ENCODE peak calls at places on chromosomes 12 and 14, in eight cellular contexts. E is suprapubic skin; I is HCT116; R is CD8-positive, alpha-beta T cell; Q is tibial artery; N is IMR-90; J is GM10248; X is tibial nerve. C is an unnamed sample.

GRCh38 chr12:7433276-7433822 is 10.6 kb downstream of the CD163L1 start:
- DNase-seq in E (no peak), J (no peak), X (no peak), R (no peak), Q (no peak), N (peak; percentile 84), I (peak; percentile 26), C (no peak)

GRCh38 chr14:99047436-99048110 is 224.4 kb downstream of the BCL11B start:
- DNase-seq in I (no peak), N (no peak), X (no peak), J (no peak), R (no peak), Q (no peak), E (peak; percentile 32), C (no peak)

GRCh38 chr14:63100597-63100996 is 55.3 kb upstream of the KCNH5 start:
- DNase-seq in J (no peak), E (no peak), N (no peak), R (no peak), X (no peak), I (no peak), Q (no peak), C (no peak)

GRCh38 chr12:104352106-104352713 is 48.7 kb downstream of the EID3 start:
- DNase-seq in R (no peak), J (no peak), E (no peak), N (peak; percentile 64), Q (no peak), X (no peak), I (no peak), C (no peak)

GRCh38 chr12:10301103-10301502 is 6.6 kb upstream of the KLRD1 start:
- DNase-seq in Q (no peak), I (no peak), E (no peak), R (no peak), J (no peak), X (no peak), N (no peak), C (no peak)

GRCh38 chr12:22361785-22362184 is 27.3 kb upstream of the ST8SIA1 start:
- DNase-seq in J (no peak), X (no peak), R (no peak), Q (no peak), E (no peak), N (no peak), I (no peak), C (no peak)

GRCh38 chr12:68036642-68037041 is 47.4 kb downstream of the IFNG-AS1 start:
- DNase-seq in X (no peak), Q (no peak), R (no peak), J (no peak), N (no peak), E (no peak), I (no peak), C (no peak)

GRCh38 chr14:74504874-74505617 is 11.5 kb downstream of the ISCA2 start:
- DNase-seq in J (no peak), R (no peak), N (no peak), Q (no peak), E (no peak), X (no peak), I (no peak), C (no peak)

GRCh38 chr12:64173456-64173855 is 48.6 kb downstream of the KICS2 start:
- DNase-seq in X (no peak), J (no peak), R (no peak), I (no peak), E (no peak), N (no peak), Q (no peak), C (no peak)

GRCh38 chr14:99601301-99601945 is 2.6 kb downstream of the CCDC85C start:
- DNase-seq in N (peak; percentile 65), X (no peak), I (no peak), E (no peak), R (no peak), J (no peak), Q (no peak), C (no peak)

GRCh38 chr12:105275997-105276760 is 40.2 kb upstream of the APPL2 start:
- DNase-seq in J (no peak), I (no peak), N (no peak), E (no peak), R (no peak), Q (no peak), X (no peak), C (no peak)

GRCh38 chr14:76653875-76654572 is 107.2 kb upstream of the VASH1 start:
- DNase-seq in Q (no peak), X (no peak), N (no peak), R (no peak), J (no peak), E (no peak), I (no peak), C (no peak)

GRCh38 chr14:30410986-30411385 is 148.0 kb upstream of the G2E3 start:
- DNase-seq in E (no peak), Q (no peak), R (no peak), I (no peak), J (no peak), N (no peak), X (no peak), C (no peak)

GRCh38 chr12:96401061-96401871 is 1.0 kb upstream of the CDK17 start:
- DNase-seq in Q (no peak), E (no peak), I (peak; percentile 51), N (peak; percentile 89), J (peak; percentile 62), R (peak; percentile 47), X (no peak), C (peak; percentile 8)

GRCh38 chr12:3964404-3964803 is 91.2 kb upstream of the PARP11 start:
- DNase-seq in Q (no peak), I (peak; percentile 1), N (no peak), X (no peak), J (peak; percentile 44), E (no peak), R (no peak), C (peak; percentile 45)
- TF ChIP-seq CTCF in Q (no peak), I (peak; percentile 20), N (no peak), X (no peak), J (peak; percentile 63), E (no peak), R (no peak), C (no peak)

GRCh38 chr12:45234134-45234865 is 18.4 kb downstream of the ANO6 start:
- DNase-seq in X (no peak), R (no peak), N (peak; percentile 98), I (peak; percentile 88), Q (no peak), J (no peak), E (no peak), C (peak; percentile 12)
- TF ChIP-seq CTCF in X (no peak), R (no peak), N (no peak), I (no peak), Q (peak; percentile 14), J (no peak), E (no peak), C (no peak)

GRCh38 chr14:54690887-54691286 is 124.0 kb downstream of the SAMD4A start:
- DNase-seq in J (no peak), E (no peak), X (no peak), N (no peak), I (no peak), Q (no peak), R (no peak), C (no peak)

GRCh38 chr14:54693761-54694160 is 126.8 kb downstream of the SAMD4A start:
- DNase-seq in I (no peak), J (no peak), R (no peak), Q (no peak), E (no peak), X (no peak), N (no peak), C (no peak)

GRCh38 chr14:54689928-54690327 is 123.0 kb downstream of the SAMD4A start:
- DNase-seq in X (no peak), J (no peak), I (no peak), Q (no peak), E (no peak), R (no peak), N (no peak), C (no peak)

GRCh38 chr14:54692261-54692861 is 125.4 kb downstream of the SAMD4A start:
- DNase-seq in N (no peak), X (no peak), E (no peak), Q (no peak), R (no peak), I (no peak), J (no peak), C (no peak)

DNA sequence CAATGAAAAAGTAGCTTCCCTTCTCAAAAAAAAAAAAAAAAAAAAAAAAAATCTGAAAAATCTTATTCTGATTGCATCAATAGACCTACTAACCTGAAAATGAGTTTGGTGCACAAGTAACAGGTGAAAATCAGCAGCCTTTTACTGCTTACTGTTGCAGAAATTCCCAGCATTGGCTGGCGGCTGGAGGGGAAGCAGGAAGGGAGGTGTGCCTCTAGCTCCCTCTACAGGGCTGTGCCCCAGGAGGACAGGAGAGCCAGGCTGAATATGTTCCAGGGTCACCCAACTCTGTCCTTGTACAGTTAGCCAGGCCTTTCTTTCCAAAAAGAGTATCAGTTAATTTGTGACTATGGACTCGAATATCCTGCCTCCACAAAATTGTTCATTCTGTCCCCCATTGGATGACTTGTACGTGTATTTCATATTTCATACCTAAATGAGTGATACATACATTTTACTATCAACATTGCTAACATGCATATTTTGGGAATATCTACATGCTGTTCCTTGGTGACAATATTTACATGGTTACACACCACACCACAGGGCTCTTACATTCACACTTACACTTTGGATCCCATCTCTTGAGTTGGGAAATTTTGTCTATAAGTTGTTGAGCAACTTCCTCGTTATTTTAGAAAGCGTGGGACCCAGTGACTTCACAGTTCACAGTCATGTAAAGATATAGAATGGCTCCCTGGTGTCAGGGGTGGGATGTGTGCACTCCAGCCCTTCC is 124.8 kb downstream of the SAMD4A start:
- DNase-seq in X (peak; percentile 63), J (peak; percentile 48), Q (peak; percentile 88), N (peak; percentile 69), E (no peak), R (peak; percentile 44), I (peak; percentile 53), C (peak; percentile 78)
- TF ChIP-seq CTCF in X (peak; percentile 81), J (peak; percentile 87), Q (peak; percentile 85), N (peak; percentile 88), E (peak; percentile 76), R (peak; percentile 57), I (peak; percentile 89), C (peak; percentile 62)

GRCh38 chr12:58923781-58924180 is 3.5 kb upstream of the LRIG3 start:
- DNase-seq in E (no peak), Q (no peak), R (no peak), I (no peak), J (no peak), X (no peak), N (no peak), C (no peak)

GRCh38 chr12:58927112-58927511 is 6.8 kb upstream of the LRIG3 start:
- DNase-seq in E (no peak), Q (no peak), I (no peak), R (no peak), X (no peak), N (no peak), J (no peak), C (no peak)

GRCh38 chr12:58924652-58925051 is 4.3 kb upstream of the LRIG3 start:
- DNase-seq in J (no peak), E (no peak), Q (no peak), I (no peak), N (no peak), X (no peak), R (no peak), C (no peak)

GRCh38 chr12:58925111-58925732 is 4.9 kb upstream of the LRIG3 start:
- DNase-seq in X (no peak), R (no peak), N (peak; percentile 32), E (no peak), Q (no peak), I (no peak), J (no peak), C (no peak)

DNA sequence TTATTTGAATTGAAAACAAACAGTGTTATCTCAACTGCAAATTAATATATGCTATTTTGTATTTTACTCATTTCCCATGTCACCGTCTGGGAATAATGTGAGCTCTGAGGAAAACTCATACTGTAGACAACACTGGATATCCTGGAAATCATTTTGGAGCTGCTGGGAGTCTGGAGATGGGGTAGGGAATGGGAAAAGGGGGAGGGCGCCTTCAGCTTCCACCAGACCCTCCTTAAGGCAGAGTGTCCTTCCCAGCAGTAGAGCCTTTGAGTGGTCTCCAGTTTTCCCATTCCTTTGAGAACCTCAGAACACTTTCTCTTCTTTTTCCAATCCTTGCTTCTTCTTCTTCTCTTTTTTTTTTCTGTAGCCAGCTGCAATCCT is 5.4 kb upstream of the LRIG3 start:
- DNase-seq in Q (no peak), N (no peak), R (no peak), I (no peak), E (no peak), J (no peak), X (no peak), C (no peak)
- TF ChIP-seq CTCF in Q (no peak), N (no peak), R (no peak), I (no peak), E (no peak), J (no peak), X (no peak), C (no peak)